ENCODE peak calls at places on chromosomes 12 and 14, in five cellular contexts. L, B, H, V and Z are unnamed samples.

GRCh38 chr14:92341791-92342190 is 18.8 kb downstream of the SLC24A4 start:
- DNase-seq in B (peak), V (no peak), H (no peak), L (no peak), Z (no peak)

GRCh38 chr12:88753074-88753473 is 172.8 kb upstream of the KITLG start:
- DNase-seq in V (no peak), H (no peak), B (no peak), L (no peak), Z (no peak)

GRCh38 chr12:94147991-94148840 is at the start of gene PLXNC1:
- DNase-seq in B (peak), H (no peak), L (peak), V (peak), Z (no peak)

GRCh38 chr12:111444706-111445310 is 39.1 kb downstream of the SH2B3 start:
- DNase-seq in H (no peak), V (no peak), B (peak), L (peak), Z (no peak)

GRCh38 chr14:95516554-95517209 is at the start of gene SYNE3:
- DNase-seq in V (peak), B (peak), L (no peak), H (no peak), Z (no peak)

GRCh38 chr12:41213107-41213506 is 25.0 kb downstream of the PDZRN4 start:
- DNase-seq in H (no peak), L (no peak), V (no peak), B (no peak), Z (no peak)

GRCh38 chr14:73339206-73339605 is 101.9 kb downstream of the PAPLN start:
- DNase-seq in V (no peak), B (no peak), L (no peak), H (no peak), Z (no peak)

GRCh38 chr14:58697927-58698641 is 60.3 kb downstream of the DACT1 start:
- DNase-seq in H (no peak), V (no peak), B (no peak), L (no peak), Z (no peak)

GRCh38 chr12:83700858-83701257 is 1014.2 kb downstream of the TMTC2 start:
- DNase-seq in V (no peak), L (no peak), H (peak), B (no peak), Z (no peak)

GRCh38 chr12:115166698-115167315 is 482.8 kb upstream of the TBX3 start:
- DNase-seq in B (no peak), L (no peak), H (no peak), V (no peak), Z (peak)

GRCh38 chr12:101792046-101792931 is 38.5 kb downstream of the GNPTAB start:
- DNase-seq in B (no peak), L (no peak), V (no peak), H (no peak), Z (no peak)
- TF ChIP-seq CTCF in B (peak), L (peak), V (no peak), H (peak), Z (peak)

DNA sequence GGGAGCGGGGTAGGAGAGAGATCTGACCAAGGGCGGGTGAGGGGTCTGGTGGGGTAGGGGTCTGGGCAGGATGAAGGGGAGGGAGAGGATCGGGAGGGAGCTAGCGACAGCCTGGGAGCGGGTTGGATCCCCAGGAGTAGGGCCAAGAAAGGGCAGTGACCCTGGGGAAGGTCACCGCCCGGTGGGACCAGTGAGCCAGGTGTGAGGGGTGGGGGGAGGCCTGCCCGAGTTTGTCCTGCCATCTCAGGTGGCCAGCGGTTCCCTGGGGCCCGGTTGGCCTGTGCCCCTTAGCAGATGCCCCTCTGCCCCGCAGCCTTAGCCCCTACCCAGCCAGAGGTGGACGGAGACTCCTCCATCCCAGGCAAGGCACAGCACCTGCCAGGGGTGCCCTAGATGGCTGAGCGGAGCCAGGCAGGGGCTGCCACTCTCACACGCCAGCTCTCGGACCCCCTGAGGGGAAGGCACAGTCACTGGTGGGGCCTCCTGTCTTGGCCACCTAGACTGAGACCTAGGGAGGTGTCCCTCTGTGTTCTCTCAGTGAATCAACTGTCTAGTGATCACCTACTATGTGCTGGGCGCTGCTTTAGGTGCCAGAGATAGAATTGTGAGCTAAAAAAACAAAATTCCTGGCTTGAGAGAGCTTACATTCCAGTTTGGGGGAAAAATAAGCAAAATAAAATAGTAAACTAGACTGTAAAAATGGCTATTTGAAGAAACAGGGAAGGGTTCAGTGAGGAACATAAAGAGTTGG is 631 bp upstream of the TTC7B start:
- DNase-seq in L (no peak), H (no peak), B (no peak), V (no peak), Z (no peak)
- TF ChIP-seq CTCF in L (no peak), H (no peak), B (no peak), V (no peak), Z (no peak)

DNA sequence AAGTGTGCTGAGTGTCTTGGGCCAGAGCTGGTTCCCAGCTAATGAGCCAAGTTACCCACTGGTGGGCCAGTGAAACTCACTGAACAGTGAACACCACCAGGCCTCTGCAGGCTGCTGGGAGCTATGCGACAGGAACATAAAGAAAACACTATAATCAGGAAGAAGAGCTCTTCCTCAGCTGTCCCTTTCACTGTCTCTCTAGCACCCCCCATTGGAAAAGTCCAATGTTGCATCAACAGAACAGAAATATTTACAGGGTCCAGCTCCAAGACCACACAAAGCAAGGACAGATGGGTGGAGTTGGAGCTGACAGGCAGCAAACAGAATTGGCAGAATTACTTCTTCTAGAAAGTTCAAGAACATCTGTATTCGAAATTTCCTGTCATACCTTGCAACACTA is 903.6 kb upstream of the TMEM132C start:
- DNase-seq in L (no peak), B (peak), V (no peak), H (no peak), Z (no peak)
- TF ChIP-seq CTCF in L (no peak), B (peak), V (no peak), H (peak), Z (peak)

DNA sequence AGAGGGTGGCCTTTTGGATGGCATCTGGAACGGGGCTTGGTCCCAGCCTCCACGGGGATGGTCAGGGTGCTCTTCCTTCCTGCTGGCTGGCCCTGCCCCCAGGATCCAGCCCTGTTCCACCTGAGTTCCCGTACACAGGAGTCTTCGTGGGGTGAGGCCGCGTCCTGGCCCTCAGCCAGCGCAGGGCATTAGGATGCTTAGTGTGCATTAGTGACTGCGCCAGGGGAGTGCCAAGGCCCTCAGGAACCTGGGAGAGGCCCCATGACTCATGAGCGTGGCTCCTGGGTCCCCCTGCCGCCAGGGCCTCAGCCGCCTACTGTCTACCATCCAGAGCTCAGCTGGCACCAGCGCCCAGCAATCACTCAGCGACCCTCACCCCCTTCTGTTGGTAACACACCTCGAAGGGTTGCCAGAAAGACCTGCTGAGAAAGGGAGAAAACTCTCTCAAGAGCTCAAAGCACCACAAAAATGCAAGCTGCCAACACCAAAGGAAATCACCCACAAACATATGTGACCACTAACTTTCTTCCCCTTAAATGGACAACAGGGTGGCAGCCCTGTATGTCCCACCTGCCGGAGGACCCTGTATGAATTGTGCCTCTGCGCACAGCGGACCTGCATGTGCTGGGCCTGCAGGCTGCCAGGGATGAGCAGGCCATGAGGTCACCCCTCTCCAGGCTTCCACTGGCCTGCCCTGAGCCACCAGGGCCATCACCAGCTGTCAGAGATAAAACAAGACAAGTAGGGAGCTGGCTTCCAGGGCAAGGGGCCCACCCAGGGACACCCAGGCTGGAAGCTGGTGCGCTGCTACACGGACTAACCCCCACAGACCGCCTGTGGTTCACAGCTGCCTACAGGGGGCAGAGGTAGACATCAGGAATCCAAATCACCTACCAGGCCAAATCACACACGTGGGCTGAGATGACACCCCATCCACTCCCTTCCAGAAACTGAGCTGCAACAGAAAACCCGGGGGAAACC is 28.7 kb downstream of the CCDC85C start:
- DNase-seq in V (peak), H (no peak), B (no peak), L (no peak), Z (peak)
- TF ChIP-seq CTCF in V (no peak), H (peak), B (no peak), L (no peak), Z (peak)

DNA sequence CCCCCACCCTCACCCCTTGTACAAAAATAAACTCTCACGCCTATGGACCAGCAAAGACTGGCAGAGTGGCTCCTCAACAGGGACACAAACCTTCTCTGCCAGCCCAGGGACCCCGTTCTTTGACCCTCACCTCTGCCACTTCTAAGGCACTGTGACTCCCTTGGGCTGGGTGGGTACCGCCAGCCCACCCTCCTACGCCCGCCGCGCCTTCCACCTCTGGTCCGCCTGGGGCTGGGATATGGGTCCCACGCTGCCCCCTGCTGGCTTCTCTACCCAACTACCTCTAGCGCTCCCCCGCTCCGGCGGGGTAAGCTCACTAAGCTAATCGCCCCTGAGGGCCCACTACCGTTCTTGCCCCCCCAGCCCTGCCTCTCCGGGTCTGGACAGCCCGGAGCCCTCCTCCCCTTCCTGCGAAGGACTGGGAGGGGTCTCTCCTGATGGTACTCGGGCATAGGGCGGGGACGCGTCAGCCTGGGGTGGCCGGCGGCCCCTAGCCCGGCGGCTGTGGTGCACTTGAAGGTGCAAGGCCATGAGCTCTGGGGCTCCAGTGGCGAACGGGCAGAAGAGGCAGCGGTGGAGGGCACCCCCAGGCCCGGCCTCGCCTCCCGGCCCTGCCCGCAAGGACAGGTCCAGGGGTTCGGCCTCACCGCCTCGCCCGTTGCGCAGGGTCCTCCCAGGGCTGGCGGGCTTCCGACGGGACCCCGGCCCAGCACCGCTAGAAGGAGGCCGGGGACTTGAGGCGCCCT is 8.1 kb downstream of the ZNF219 start:
- DNase-seq in B (no peak), V (no peak), H (no peak), L (peak), Z (no peak)
- TF ChIP-seq CTCF in B (peak), V (no peak), H (peak), L (peak), Z (peak)

GRCh38 chr14:90509403-90509802 is 112.6 kb downstream of the CALM1 start:
- DNase-seq in L (no peak), H (no peak), B (no peak), V (no peak), Z (no peak)
- TF ChIP-seq CTCF in L (no peak), H (no peak), B (no peak), V (no peak), Z (peak)

DNA sequence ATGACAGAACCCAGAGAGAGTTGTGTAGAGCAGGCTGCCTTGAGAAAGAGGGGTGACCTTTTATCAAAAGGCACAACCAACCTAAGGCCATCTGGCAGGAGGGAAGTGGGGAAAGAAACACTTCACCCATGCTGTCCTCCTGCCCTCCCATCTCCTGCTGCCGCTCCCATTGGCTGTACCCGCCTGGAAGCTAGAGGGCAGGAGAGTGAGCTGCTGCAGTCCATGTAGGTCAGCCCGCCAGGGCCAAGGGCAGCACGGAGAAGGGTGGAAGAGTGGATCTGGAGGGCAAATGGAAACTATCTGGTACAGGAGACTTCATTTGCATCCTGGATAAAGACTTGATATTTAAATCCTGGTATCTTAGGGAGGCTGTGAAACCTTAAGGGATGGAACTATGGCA is 11.5 kb upstream of the CABP1 start:
- DNase-seq in V (no peak), H (no peak), B (no peak), L (peak), Z (no peak)
- TF ChIP-seq CTCF in V (no peak), H (no peak), B (no peak), L (no peak), Z (no peak)

DNA sequence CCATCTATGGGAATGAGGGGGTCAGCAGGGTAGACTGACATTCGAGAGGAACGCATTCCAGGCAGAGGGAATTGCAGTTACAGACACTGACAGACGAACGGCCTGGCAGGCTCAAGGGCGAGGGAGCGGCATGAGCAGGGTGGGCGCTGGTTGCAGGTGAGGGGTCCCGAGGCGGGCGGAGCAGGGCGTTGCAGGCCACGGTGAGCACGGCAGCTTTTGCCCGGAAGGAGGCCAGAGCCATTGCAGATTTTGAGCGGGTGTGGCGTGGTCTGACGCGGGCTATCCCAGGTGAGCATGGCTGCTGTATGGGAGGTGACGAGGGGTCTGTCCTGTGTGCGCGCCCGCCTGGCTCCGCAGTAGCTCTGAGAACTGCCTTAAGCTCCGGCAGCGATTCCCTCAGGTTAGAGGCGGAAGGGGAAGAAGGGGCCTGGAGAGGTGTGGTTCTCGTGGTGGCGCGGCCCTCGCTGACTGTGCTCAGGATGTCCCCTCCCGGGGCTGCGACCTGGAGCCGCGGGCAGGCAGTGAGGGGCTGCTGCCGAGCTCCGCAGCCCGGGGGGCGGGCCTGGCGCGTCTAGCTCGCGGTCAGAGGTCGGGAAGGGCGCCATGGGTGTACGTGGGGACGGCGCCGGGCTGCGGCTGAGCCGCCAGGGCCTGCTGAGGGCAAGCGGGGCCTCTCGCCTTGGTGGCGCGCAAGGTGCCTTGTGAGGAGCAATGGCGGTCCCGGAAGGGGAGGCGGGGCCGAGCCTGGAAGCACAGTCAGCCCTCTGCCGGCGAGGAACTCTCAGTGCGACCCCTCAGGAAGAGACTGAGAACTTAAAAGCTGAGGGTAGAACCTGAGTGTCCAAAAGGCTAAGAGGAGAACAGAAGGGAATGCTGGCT is 177.1 kb downstream of the CACNA1C start:
- DNase-seq in B (no peak), L (no peak), H (no peak), V (no peak), Z (no peak)
- TF ChIP-seq CTCF in B (no peak), L (no peak), H (no peak), V (no peak), Z (no peak)